ENCODE peak calls at places on chromosomes 3 and 15, in four cellular contexts. Q is RCC 7860, V is AG20443, M is uterus. U is an unnamed sample.

GRCh38 chr3:186097663-186098451 is 11.0 kb downstream of the ETV5 start:
- DNase-seq in Q (no peak), V (peak), M (peak), U (peak)

GRCh38 chr3:57073628-57074027 is 13.2 kb downstream of the SPATA12 start:
- DNase-seq in Q (no peak), V (no peak), M (no peak), U (no peak)

GRCh38 chr15:100125627-100126231 is 216.0 kb downstream of the ADAMTS17 start:
- DNase-seq in Q (no peak), V (no peak), M (peak), U (no peak)

GRCh38 chr3:122268257-122269024 is 56.6 kb upstream of the CSTA start:
- DNase-seq in Q (peak), V (no peak), M (no peak), U (peak)

GRCh38 chr15:87263296-87263695 is 993.2 kb downstream of the NTRK3 start:
- DNase-seq in Q (no peak), V (no peak), M (no peak), U (no peak)

GRCh38 chr15:89196994-89197393 is 24.4 kb downstream of the RLBP1 start:
- DNase-seq in Q (no peak), V (no peak), M (no peak), U (no peak)

GRCh38 chr3:57972421-57973111 is 35.7 kb upstream of the FLNB start:
- DNase-seq in Q (no peak), V (no peak), M (no peak), U (no peak)

GRCh38 chr3:196648856-196649255 is 9.4 kb downstream of the NRROS start:
- DNase-seq in Q (no peak), V (no peak), M (no peak), U (no peak)

GRCh38 chr15:81357178-81357686 is 16.8 kb downstream of the TMC3 start:
- DNase-seq in Q (no peak), V (no peak), M (no peak), U (no peak)

GRCh38 chr3:118736107-118736506 is 298.5 kb downstream of the IGSF11 start:
- DNase-seq in Q (no peak), V (no peak), M (no peak), U (no peak)

GRCh38 chr3:13301295-13301987 is 118.7 kb downstream of the NUP210 start:
- DNase-seq in Q (peak), V (peak), M (no peak), U (no peak)

GRCh38 chr3:123036352-123037014 is 8.9 kb upstream of the SEMA5B start:
- DNase-seq in Q (no peak), V (peak), M (no peak), U (no peak)

GRCh38 chr15:62066663-62067447 is at the start of gene C2CD4A:
- DNase-seq in Q (no peak), V (no peak), M (peak), U (peak)

GRCh38 chr15:90300988-90301715 is 35.7 kb downstream of the NGRN start:
- DNase-seq in Q (peak), V (peak), M (peak), U (peak)

GRCh38 chr3:55647086-55647485 is 160.0 kb upstream of the WNT5A start:
- DNase-seq in Q (no peak), V (no peak), M (no peak), U (no peak)

GRCh38 chr15:36832792-36833191 is 253.4 kb downstream of the CDIN1 start:
- DNase-seq in Q (no peak), V (peak), M (no peak), U (no peak)

GRCh38 chr3:149393355-149394165 is 16.1 kb upstream of the TM4SF1 start:
- DNase-seq in Q (peak), V (peak), M (peak), U (peak)

GRCh38 chr3:142239421-142239820 is 14.0 kb upstream of the GK5 start:
- DNase-seq in Q (no peak), V (no peak), M (no peak), U (no peak)

GRCh38 chr3:129936757-129937156 is 37.8 kb upstream of the TRH start:
- DNase-seq in Q (peak), V (peak), M (peak), U (peak)

GRCh38 chr15:44698651-44699050 is 12.5 kb downstream of the PATL2 start:
- DNase-seq in Q (no peak), V (no peak), M (no peak), U (no peak)

GRCh38 chr3:157081681-157082210 is 78.2 kb downstream of the CCNL1 start:
- DNase-seq in Q (peak), V (peak), M (peak), U (no peak)

GRCh38 chr3:155093261-155093660 is 13.1 kb downstream of the MME start:
- DNase-seq in Q (no peak), V (no peak), M (no peak), U (no peak)

GRCh38 chr3:106522397-106522796 is 653.6 kb upstream of the CBLB start:
- DNase-seq in Q (no peak), V (no peak), M (no peak), U (no peak)

GRCh38 chr3:169362261-169362660 is 301.3 kb downstream of the MECOM start:
- DNase-seq in Q (no peak), V (no peak), M (no peak), U (no peak)

GRCh38 chr3:136266468-136266867 is 16.3 kb downstream of the PCCB start:
- DNase-seq in Q (peak), V (no peak), M (no peak), U (peak)

GRCh38 chr3:83460051-83460450 is 1498.7 kb upstream of the CADM2 start:
- DNase-seq in Q (no peak), V (no peak), M (no peak), U (no peak)

GRCh38 chr3:185740133-185740532 is 84.7 kb downstream of the IGF2BP2 start:
- DNase-seq in Q (no peak), V (no peak), M (no peak), U (no peak)

GRCh38 chr3:29382399-29382798 is 101.5 kb downstream of the RBMS3 start:
- DNase-seq in Q (no peak), V (peak), M (no peak), U (no peak)

GRCh38 chr3:48636149-48636548 is 888 bp upstream of the SLC26A6 start:
- DNase-seq in Q (no peak), V (no peak), M (no peak), U (no peak)

GRCh38 chr3:42037318-42037945 is 53.7 kb upstream of the TRAK1 start:
- DNase-seq in Q (no peak), V (no peak), M (no peak), U (no peak)

GRCh38 chr3:86269364-86270155 is 721.4 kb downstream of the VGLL3 start:
- DNase-seq in Q (no peak), V (no peak), M (no peak), U (no peak)

GRCh38 chr15:78878356-78878755 is 5.7 kb downstream of the MORF4L1 start:
- DNase-seq in Q (peak), V (peak), M (no peak), U (no peak)

GRCh38 chr3:1847571-1847970 is 251.1 kb upstream of the CNTN4 start:
- DNase-seq in Q (no peak), V (no peak), M (no peak), U (no peak)

GRCh38 chr15:62904511-62904910 is 138.0 kb upstream of the TPM1 start:
- DNase-seq in Q (no peak), V (no peak), M (no peak), U (no peak)

GRCh38 chr3:100615684-100616083 is 6.3 kb downstream of the ADGRG7 start:
- DNase-seq in Q (no peak), V (peak), M (no peak), U (no peak)

GRCh38 chr3:185983495-185984141 is 45.8 kb upstream of the TRA2B start:
- DNase-seq in Q (peak), V (peak), M (peak), U (peak)

GRCh38 chr3:152574461-152575079 is 260.4 kb upstream of the P2RY1 start:
- DNase-seq in Q (no peak), V (peak), M (peak), U (peak)

GRCh38 chr3:14879161-14879888 is 60.6 kb downstream of the FGD5 start:
- DNase-seq in Q (no peak), V (no peak), M (no peak), U (no peak)

GRCh38 chr15:33007295-33007855 is 187.1 kb downstream of the FMN1 start:
- DNase-seq in Q (peak), V (peak), M (no peak), U (peak)

GRCh38 chr15:72907733-72908132 is 124.2 kb upstream of the ADPGK start:
- DNase-seq in Q (no peak), V (no peak), M (no peak), U (no peak)

U was measured in kidney glomerular epithelial cell.